ENCODE peak calls at places on chromosomes 13 and 19, in four cellular contexts. N, B, K and I are unnamed samples.

GRCh38 chr13:45564108-45564507 is 51.4 kb downstream of the ERICH6B start:
- DNase-seq in N (no peak), B (no peak), K (no peak), I (no peak)

GRCh38 chr19:32345261-32346207 is at the start of gene ZNF507:
- DNase-seq in N (peak), B (peak), K (peak), I (peak)

GRCh38 chr13:68056816-68057710 is 826.9 kb upstream of the PCDH9 start:
- DNase-seq in N (no peak), B (no peak), K (no peak), I (no peak)

GRCh38 chr13:27533155-27533643 is 82.8 kb upstream of the MTIF3 start:
- DNase-seq in N (peak), B (peak), K (peak), I (peak)

GRCh38 chr19:30312582-30313352 is 59.4 kb upstream of the ZNF536 start:
- DNase-seq in N (no peak), B (no peak), K (no peak), I (peak)

GRCh38 chr13:38366954-38367645 is 17.4 kb downstream of the UFM1 start:
- DNase-seq in N (no peak), B (no peak), K (no peak), I (no peak)

GRCh38 chr13:21671793-21672680 is 1.2 kb downstream of the FGF9 start:
- DNase-seq in N (no peak), B (no peak), K (no peak), I (no peak)

GRCh38 chr19:55454787-55455243 is 6.6 kb downstream of the ISOC2 start:
- DNase-seq in N (no peak), B (peak), K (peak), I (peak)

GRCh38 chr19:49421039-49421877 is 2.0 kb downstream of the PTH2 start:
- DNase-seq in N (no peak), B (peak), K (peak), I (peak)

GRCh38 chr13:111521030-111521429 is 200.6 kb downstream of the TEX29 start:
- DNase-seq in N (no peak), B (no peak), K (no peak), I (no peak)

GRCh38 chr13:101520672-101521071 is 68.2 kb downstream of the ITGBL1 start:
- DNase-seq in N (no peak), B (no peak), K (no peak), I (no peak)

GRCh38 chr19:30123611-30124010 is 181.6 kb downstream of the URI1 start:
- DNase-seq in N (no peak), B (no peak), K (no peak), I (no peak)

GRCh38 chr13:75876371-75877050 is 240.4 kb downstream of the LMO7 start:
- DNase-seq in N (peak), B (peak), K (peak), I (peak)

GRCh38 chr13:99356216-99357089 is 49.3 kb upstream of the GPR183 start:
- DNase-seq in N (no peak), B (peak), K (no peak), I (no peak)

GRCh38 chr19:39834287-39834841 is 402 bp upstream of the DYRK1B start:
- DNase-seq in N (no peak), B (no peak), K (no peak), I (no peak)

GRCh38 chr19:39831679-39832078 is 2.3 kb downstream of the DYRK1B start:
- DNase-seq in N (no peak), B (no peak), K (no peak), I (no peak)

GRCh38 chr19:39833160-39833463 is 850 bp downstream of the DYRK1B start:
- DNase-seq in N (no peak), B (no peak), K (no peak), I (no peak)

GRCh38 chr19:39832341-39833083 is 1.4 kb downstream of the DYRK1B start:
- DNase-seq in N (no peak), B (no peak), K (no peak), I (no peak)

GRCh38 chr19:39833464-39834286 is at the start of gene DYRK1B:
- DNase-seq in N (no peak), B (peak), K (peak), I (peak)
- TF ChIP-seq SP1 in N (no peak), B (peak), K (peak), I (no peak)

DNA sequence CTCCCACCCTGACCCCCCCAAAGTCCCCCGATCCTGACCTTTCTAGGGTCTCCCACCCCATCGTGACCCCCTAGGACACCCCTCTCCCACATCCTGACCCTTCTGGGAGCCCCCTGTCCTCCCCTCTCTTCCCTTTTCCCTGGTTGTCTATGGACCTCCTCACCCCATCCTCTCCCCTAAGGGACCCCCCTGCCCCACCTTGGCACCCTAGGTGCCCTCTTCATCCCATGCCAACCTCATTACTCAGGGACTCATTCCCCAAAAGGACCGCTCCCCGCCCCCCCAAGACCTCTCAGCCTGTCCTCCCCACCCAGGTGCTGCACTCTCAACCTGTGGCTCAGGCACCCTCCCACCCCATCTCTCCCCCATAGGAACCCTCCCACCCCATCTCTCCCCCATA is 2.1 kb downstream of the MAP2K2 start:
- DNase-seq in N (no peak), B (no peak), K (no peak), I (no peak)
- TF ChIP-seq SP1 in N (no peak), B (no peak), K (no peak), I (no peak)

DNA sequence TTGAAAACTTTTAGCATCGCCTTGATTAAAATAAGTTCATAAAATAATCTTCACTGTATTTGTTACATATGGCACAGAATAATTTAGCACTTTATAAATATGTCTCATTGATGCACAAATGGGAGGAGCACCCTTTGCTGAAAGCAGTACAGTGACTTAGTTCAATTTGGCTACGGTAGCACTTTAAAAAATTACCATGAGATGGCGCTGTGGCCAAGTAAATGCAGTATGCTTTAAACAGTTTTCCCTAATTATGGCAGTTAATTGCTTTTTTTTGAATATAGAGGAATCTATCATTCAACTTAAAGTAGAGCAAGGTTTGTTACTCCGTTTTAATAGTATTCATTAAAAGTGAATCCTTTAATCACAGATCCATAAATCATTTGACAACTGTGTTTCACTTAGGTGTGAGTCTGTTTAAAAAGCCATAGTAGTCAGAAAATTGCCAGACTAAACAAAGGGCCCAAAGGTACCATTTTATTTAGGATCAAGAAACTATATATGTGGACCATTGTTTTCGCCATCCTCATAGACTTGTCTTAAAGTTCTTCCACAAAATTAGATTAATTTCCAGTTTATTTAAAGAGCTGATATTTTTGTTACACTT is 34.7 kb upstream of the ESD start:
- DNase-seq in N (peak), B (peak), K (peak), I (peak)
- TF ChIP-seq SP1 in N (no peak), B (no peak), K (no peak), I (no peak)

GRCh38 chr19:16957855-16958254 is 68.8 kb downstream of the CPAMD8 start:
- DNase-seq in N (no peak), B (no peak), K (no peak), I (no peak)
- TF ChIP-seq SP1 in N (no peak), B (no peak), K (no peak), I (no peak)

GRCh38 chr19:11581740-11582139 is 4.3 kb upstream of the ACP5 start:
- DNase-seq in N (no peak), B (peak), K (no peak), I (no peak)
- TF ChIP-seq SP1 in N (no peak), B (no peak), K (no peak), I (no peak)